ENCODE peak calls at places on chromosomes 3 and 15, in six cellular contexts. G is gastrocnemius medialis; K is NCI-H1436; N is CD8-positive, alpha-beta memory T cell; M is stimulated activated CD4-positive, alpha-beta T cell treated with anti-CD3 and anti-CD28 coated beads, Interleukin-4, amount 100 ng/mL, for 4 hours; X is BE2C. R is an unnamed sample.

GRCh38 chr3:15044311-15044710 is 20.8 kb downstream of the MRPS25 start:
- DNase-seq in G (no peak), K (no peak), N (no peak), M (no peak), X (no peak), R (no peak)

GRCh38 chr15:92226020-92226612 is 167.6 kb upstream of the ST8SIA2 start:
- DNase-seq in G (no peak), K (no peak), N (no peak), M (no peak), X (peak), R (no peak)

GRCh38 chr3:64454179-64454578 is 228.9 kb upstream of the PRICKLE2 start:
- DNase-seq in G (no peak), K (no peak), N (no peak), M (no peak), X (no peak), R (no peak)

GRCh38 chr3:33658039-33658438 is 60.0 kb downstream of the CLASP2 start:
- DNase-seq in G (no peak), K (no peak), N (no peak), M (no peak), X (no peak), R (no peak)

GRCh38 chr3:127644641-127645040 is 15.7 kb downstream of the PODXL2 start:
- DNase-seq in G (no peak), K (no peak), N (no peak), M (no peak), X (no peak), R (no peak)

GRCh38 chr15:32706704-32707103 is 11.1 kb upstream of the GREM1 start:
- DNase-seq in G (no peak), K (no peak), N (no peak), M (no peak), X (no peak), R (no peak)

GRCh38 chr3:193857996-193858395 is 265.0 kb downstream of the OPA1 start:
- DNase-seq in G (peak), K (no peak), N (no peak), M (no peak), X (no peak), R (no peak)

GRCh38 chr3:38829404-38829803 is 13.4 kb upstream of the SCN10A start:
- DNase-seq in G (no peak), K (no peak), N (no peak), M (no peak), X (peak), R (no peak)

GRCh38 chr3:102671005-102671404 is 236.2 kb downstream of the ZPLD1 start:
- DNase-seq in G (no peak), K (no peak), N (no peak), M (no peak), X (no peak), R (no peak)

GRCh38 chr3:154971341-154971740 is 108.8 kb upstream of the MME start:
- DNase-seq in G (no peak), K (no peak), N (no peak), M (no peak), X (no peak), R (no peak)

GRCh38 chr3:51340311-51340829 is 44.7 kb upstream of the MANF start:
- DNase-seq in G (no peak), K (no peak), N (no peak), M (no peak), X (no peak), R (no peak)

GRCh38 chr15:67879440-67880129 is 39.7 kb upstream of the RNU6-1 start:
- DNase-seq in G (no peak), K (no peak), N (no peak), M (no peak), X (no peak), R (no peak)

GRCh38 chr3:49411550-49411967 is 217 bp downstream of the RHOA start:
- DNase-seq in G (peak), K (no peak), N (no peak), M (peak), X (peak), R (peak)

GRCh38 chr15:45919806-45920205 is 285.0 kb downstream of the SQOR start:
- DNase-seq in G (no peak), K (no peak), N (no peak), M (no peak), X (no peak), R (no peak)

GRCh38 chr3:192408721-192409151 is 318.6 kb downstream of the FGF12 start:
- DNase-seq in G (no peak), K (no peak), N (no peak), M (no peak), X (no peak), R (no peak)

R was measured in DND-41.